ENCODE peak calls at places on chromosomes 11 and 22, in seven cellular contexts. Y is HCT116, X is GM23248, Q is gastrocnemius medialis, S is Karpas-422, W is adrenal gland, M is heart left ventricle. H is an unnamed sample. For H3K4me1, the result is how much of the 10 kb centered on the place peaks cover.

GRCh38 chr22:39519681-39520053 is 695 bp upstream of the ATF4 start:
- DNase-seq in Q (peak), S (peak), M (peak), Y (no peak), X (peak), W (peak), H (no peak)

GRCh38 chr22:23218867-23219251 is 38.5 kb downstream of the BCR start:
- DNase-seq in Q (no peak), Y (no peak), M (no peak), X (no peak), W (no peak), S (peak), H (peak)

GRCh38 chr11:116580828-116581227 is 192.0 kb downstream of the BUD13 start:
- DNase-seq in Y (no peak), M (no peak), Q (no peak), X (peak), S (no peak), W (no peak), H (no peak)

GRCh38 chr22:25202290-25202921 is 2.7 kb downstream of the CRYBB3 start:
- DNase-seq in M (peak), X (peak), W (peak), Y (peak), Q (peak), S (peak), H (peak)

GRCh38 chr22:49462795-49463194 is 364.9 kb downstream of the BRD1 start:
- DNase-seq in S (peak), M (no peak), W (peak), Y (no peak), X (no peak), Q (no peak), H (no peak)

GRCh38 chr11:48107188-48107704 is 109.4 kb upstream of the OR4B1 start:
- DNase-seq in Y (no peak), Q (no peak), W (no peak), S (peak), M (no peak), X (peak), H (no peak)

GRCh38 chr11:114061053-114062049 is 1.8 kb downstream of the ZBTB16 start:
- DNase-seq in S (no peak), X (peak), Y (no peak), Q (peak), M (no peak), W (peak), H (no peak)

GRCh38 chr11:59226396-59226795 is 13.7 kb upstream of the MPEG1 start:
- DNase-seq in X (no peak), Q (no peak), S (no peak), M (no peak), Y (no peak), W (no peak), H (no peak)

GRCh38 chr22:26573026-26573662 is 16.8 kb downstream of the TPST2 start:
- DNase-seq in Q (no peak), W (peak), Y (no peak), X (no peak), M (peak), S (no peak), H (no peak)

GRCh38 chr11:105486929-105487328 is 122.9 kb upstream of the GRIA4 start:
- DNase-seq in S (no peak), X (no peak), W (no peak), Q (no peak), Y (no peak), M (no peak), H (no peak)

GRCh38 chr11:19978668-19979518 is 181.4 kb downstream of the DBX1 start:
- DNase-seq in M (no peak), X (peak), S (no peak), W (no peak), Y (peak), Q (no peak), H (no peak)

GRCh38 chr11:30143098-30143705 is 87.6 kb upstream of the FSHB start:
- DNase-seq in W (no peak), M (no peak), X (peak), S (peak), Q (no peak), Y (peak), H (no peak)

GRCh38 chr11:69943066-69943465 is 123.8 kb upstream of the FGF3 start:
- DNase-seq in Y (peak), S (peak), M (no peak), X (peak), W (no peak), Q (no peak), H (no peak)

GRCh38 chr22:42947211-42947990 is 67.5 kb downstream of the PACSIN2 start:
- DNase-seq in S (no peak), Y (peak), Q (peak), W (peak), M (peak), X (no peak), H (peak)

GRCh38 chr11:62593434-62594044 is 2.2 kb upstream of the TUT1 start:
- DNase-seq in Q (peak), X (peak), Y (no peak), S (peak), W (peak), M (peak), H (peak)

GRCh38 chr11:100673063-100673462 is 14.0 kb upstream of the ARHGAP42 start:
- DNase-seq in M (no peak), Y (no peak), S (no peak), Q (no peak), W (no peak), X (no peak), H (no peak)

GRCh38 chr11:131579932-131580387 is 209.5 kb downstream of the NTM start:
- DNase-seq in W (peak), M (no peak), Y (no peak), S (peak), X (peak), Q (no peak), H (no peak)

GRCh38 chr11:68038718-68039525 is at the start of gene TCIRG1:
- DNase-seq in Y (peak), M (peak), X (peak), W (peak), Q (peak), S (peak), H (peak)

GRCh38 chr11:76706667-76707066 is 36.1 kb upstream of the LRRC32 start:
- DNase-seq in S (no peak), W (no peak), X (no peak), M (no peak), Q (no peak), Y (no peak), H (no peak)

GRCh38 chr11:122215244-122215992 is 99.4 kb upstream of the BLID start:
- DNase-seq in Y (peak), X (peak), Q (peak), M (peak), W (peak), S (peak), H (peak)

GRCh38 chr22:27859336-27859735 is 57.8 kb upstream of the MN1 start:
- DNase-seq in S (no peak), Y (no peak), M (no peak), Q (no peak), W (no peak), X (no peak), H (no peak)

GRCh38 chr11:118924591-118925585 is 838 bp downstream of the BCL9L start:
- DNase-seq in Q (peak), Y (no peak), M (no peak), W (peak), S (peak), X (peak), H (peak)

GRCh38 chr11:72727521-72727920 is 24.7 kb downstream of the ARAP1 start:
- DNase-seq in Y (no peak), X (peak), M (no peak), Q (no peak), W (no peak), S (no peak), H (no peak)
- H3K27ac ChIP-seq in Y (no peak), X (no peak), M (no peak), Q (no peak), W (no peak), S (peak), H (no peak)

GRCh38 chr11:11977206-11977938 is 31.1 kb downstream of the DKK3 start:
- DNase-seq in Y (peak), X (peak), S (no peak), Q (peak), W (peak), M (peak), H (no peak)
- H3K4me1 ChIP-seq in Y (under half), X (half or more), S (under half), Q (under half), W (under half), M (half or more), H (under half)

GRCh38 chr11:44565008-44565745 is at the start of gene CD82:
- DNase-seq in Y (peak), Q (peak), S (peak), X (peak), M (peak), W (peak), H (peak)

GRCh38 chr11:44564653-44565007 is 833 bp upstream of the CD82 start:
- DNase-seq in W (peak), S (no peak), X (peak), M (peak), Q (peak), Y (no peak), H (peak)

GRCh38 chr11:44564198-44564597 is 1.3 kb upstream of the CD82 start:
- DNase-seq in M (no peak), X (peak), Q (no peak), W (peak), Y (no peak), S (no peak), H (no peak)

GRCh38 chr11:44562836-44563460 is 2.5 kb upstream of the CD82 start:
- DNase-seq in M (no peak), X (no peak), Y (no peak), W (no peak), Q (no peak), S (no peak), H (no peak)

DNA sequence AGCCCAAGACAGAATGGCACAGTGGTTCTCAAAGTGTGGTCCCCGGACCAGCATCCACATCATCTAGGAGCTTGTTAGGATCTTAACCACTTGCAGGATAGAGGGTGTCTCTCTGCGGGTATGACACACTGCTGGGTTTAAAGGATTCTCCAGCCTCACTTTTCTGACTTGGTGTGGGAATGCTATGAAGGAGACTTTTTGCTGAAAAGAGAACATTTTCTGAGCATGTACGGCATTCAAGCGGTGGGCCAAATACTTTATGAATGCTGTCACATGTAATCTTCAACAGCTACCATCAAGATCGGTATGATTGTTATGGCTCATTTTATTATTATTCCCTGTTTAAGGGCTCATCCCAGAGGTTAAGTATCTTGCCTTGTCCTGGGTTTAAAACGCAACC is 1.7 kb upstream of the CD82 start:
- DNase-seq in X (peak), W (no peak), M (no peak), Y (no peak), Q (no peak), S (no peak), H (no peak)
- H3K27ac ChIP-seq in X (peak), W (no peak), M (peak), Y (no peak), Q (peak), S (no peak), H (peak)

GRCh38 chr11:74141908-74142307 is 28.9 kb downstream of the C2CD3 start:
- DNase-seq in S (no peak), M (no peak), Q (no peak), W (no peak), X (no peak), Y (no peak), H (no peak)

GRCh38 chr11:74141274-74141695 is 29.5 kb downstream of the C2CD3 start:
- DNase-seq in Q (no peak), Y (no peak), M (no peak), S (no peak), X (peak), W (no peak), H (no peak)

GRCh38 chr11:74142624-74143023 is 28.2 kb downstream of the C2CD3 start:
- DNase-seq in Q (no peak), W (no peak), Y (no peak), S (no peak), X (peak), M (no peak), H (no peak)

GRCh38 chr11:74147199-74147929 is 23.4 kb downstream of the C2CD3 start:
- DNase-seq in Q (no peak), M (no peak), X (peak), Y (no peak), W (peak), S (no peak), H (no peak)

GRCh38 chr11:74144592-74144991 is 26.2 kb downstream of the C2CD3 start:
- DNase-seq in Y (no peak), Q (no peak), M (no peak), S (no peak), W (no peak), X (no peak), H (no peak)
- H3K4me1 ChIP-seq in Y (under half), Q (under half), M (under half), S (under half), W (under half), X (under half), H (under half)

GRCh38 chr11:8809185-8809584 is 101.8 kb upstream of the AKIP1 start:
- DNase-seq in M (no peak), Y (no peak), S (no peak), Q (no peak), W (no peak), X (peak), H (no peak)

GRCh38 chr11:8807544-8808225 is 103.3 kb upstream of the AKIP1 start:
- DNase-seq in X (peak), W (peak), M (peak), Y (no peak), S (no peak), Q (peak), H (no peak)

GRCh38 chr11:8805256-8805655 is 105.7 kb upstream of the AKIP1 start:
- DNase-seq in X (no peak), M (no peak), Q (no peak), Y (no peak), W (no peak), S (no peak), H (no peak)

GRCh38 chr11:8808226-8808585 is 102.8 kb upstream of the AKIP1 start:
- DNase-seq in S (no peak), X (no peak), Q (no peak), M (no peak), Y (no peak), W (no peak), H (peak)

DNA sequence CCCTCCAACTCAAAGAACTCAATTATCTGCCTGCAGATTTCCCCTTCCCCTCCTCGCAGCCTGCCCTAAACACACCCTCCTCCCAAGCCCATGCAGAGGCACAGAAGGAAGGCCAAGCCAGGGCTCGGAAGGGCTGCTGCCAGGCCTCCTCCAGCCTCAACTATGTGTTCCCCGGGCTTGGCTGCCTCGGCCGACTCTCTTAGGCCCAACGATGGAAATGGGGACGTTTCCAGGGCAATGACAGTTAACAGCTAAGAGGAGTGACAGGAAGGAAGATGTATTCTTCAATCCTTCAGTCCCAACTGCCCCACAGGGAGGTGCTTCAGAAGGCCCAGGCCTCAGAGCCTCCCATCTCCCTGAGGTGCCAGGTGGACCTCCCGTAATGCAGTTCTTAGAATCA is 104.0 kb upstream of the AKIP1 start:
- DNase-seq in Y (no peak), X (no peak), Q (no peak), M (no peak), W (no peak), S (no peak), H (no peak)
- H3K27ac ChIP-seq in Y (no peak), X (peak), Q (peak), M (peak), W (no peak), S (no peak), H (no peak)

GRCh38 chr22:19175026-19175601 is 3.4 kb downstream of the SLC25A1 start:
- DNase-seq in X (no peak), W (no peak), S (no peak), Y (no peak), Q (no peak), M (no peak), H (no peak)
- H3K4me1 ChIP-seq in X (under half), W (under half), S (half or more), Y (under half), Q (half or more), M (half or more), H (under half)

H was measured in pancreas.